ENCODE peak calls at places on chromosomes 3 and 15, in six cellular contexts. W is foreskin fibroblast; D is naive thymus-derived CD4-positive, alpha-beta T cell; I is cardiac fibroblast; Z is astrocyte of the spinal cord; U is bronchial epithelial cell. B is an unnamed sample.

GRCh38 chr3:151283907-151284461 is 5.6 kb upstream of the P2RY14 start:
- DNase-seq in Z (peak), D (no peak), W (peak), I (peak), U (peak), B (peak)

GRCh38 chr3:197408177-197408957 is 110.0 kb upstream of the DLG1 start:
- DNase-seq in Z (peak), D (no peak), W (no peak), U (peak), I (peak), B (no peak)

GRCh38 chr3:96958856-96959255 is 144.5 kb downstream of the EPHA6 start:
- DNase-seq in I (no peak), U (no peak), D (no peak), Z (no peak), W (no peak), B (no peak)

GRCh38 chr15:52102468-52102867 is 10.1 kb downstream of the BCL2L10 start:
- DNase-seq in D (no peak), U (peak), Z (peak), I (peak), W (peak), B (peak)

GRCh38 chr3:126438186-126438585 is 37.5 kb downstream of the ZXDC start:
- DNase-seq in W (no peak), Z (no peak), I (no peak), U (no peak), D (no peak), B (no peak)

GRCh38 chr15:40825661-40826088 is 2.8 kb downstream of the PPP1R14D start:
- DNase-seq in D (no peak), U (peak), W (peak), Z (peak), I (no peak), B (no peak)

GRCh38 chr3:12557472-12558105 is 702 bp downstream of the MKRN2 start:
- DNase-seq in Z (peak), U (peak), I (peak), W (no peak), D (no peak), B (peak)

GRCh38 chr3:179973931-179974361 is 62.8 kb downstream of the PEX5L start:
- DNase-seq in Z (no peak), D (no peak), I (no peak), U (no peak), W (no peak), B (no peak)

GRCh38 chr15:75923756-75924155 is 20.1 kb downstream of the FBXO22 start:
- DNase-seq in D (no peak), Z (no peak), I (no peak), U (no peak), W (no peak), B (no peak)

GRCh38 chr3:148815736-148816135 is 11.9 kb upstream of the CPB1 start:
- DNase-seq in D (no peak), U (no peak), W (no peak), Z (no peak), I (no peak), B (no peak)

GRCh38 chr3:58630081-58630709 is 36.4 kb downstream of the FAM3D start:
- DNase-seq in I (peak), W (peak), D (peak), Z (peak), U (peak), B (peak)

GRCh38 chr3:54341811-54342210 is 219.5 kb downstream of the CACNA2D3 start:
- DNase-seq in W (no peak), I (no peak), U (no peak), D (no peak), Z (no peak), B (no peak)

GRCh38 chr3:100079328-100079727 is 35.0 kb downstream of the FILIP1L start:
- DNase-seq in U (no peak), I (no peak), D (no peak), W (no peak), Z (no peak), B (no peak)

GRCh38 chr15:60509470-60509869 is 30.5 kb upstream of the ICE2 start:
- DNase-seq in I (no peak), W (no peak), D (no peak), Z (no peak), U (peak), B (no peak)

GRCh38 chr15:98870788-98871187 is 136.8 kb downstream of the PGPEP1L start:
- DNase-seq in U (no peak), I (no peak), D (no peak), W (no peak), Z (no peak), B (no peak)

GRCh38 chr15:82648257-82649103 is 1.3 kb upstream of the CPEB1 start:
- DNase-seq in U (no peak), Z (no peak), I (peak), W (peak), D (no peak), B (no peak)

GRCh38 chr15:70835415-70835814 is 18.5 kb downstream of the LARP6 start:
- DNase-seq in U (no peak), D (no peak), I (no peak), W (no peak), Z (no peak), B (peak)

GRCh38 chr3:156605686-156606605 is 51.0 kb upstream of the SSR3 start:
- DNase-seq in D (no peak), W (peak), I (peak), U (peak), Z (peak), B (peak)

GRCh38 chr3:184338538-184338945 is 1.1 kb downstream of the FAM131A start:
- DNase-seq in Z (peak), D (no peak), U (peak), W (peak), I (peak), B (peak)

GRCh38 chr15:40234783-40235182 is 4.1 kb upstream of the PAK6 start:
- DNase-seq in D (no peak), W (no peak), I (no peak), Z (no peak), U (peak), B (no peak)

GRCh38 chr15:67086650-67086941 is 21.2 kb downstream of the SMAD3 start:
- DNase-seq in U (no peak), W (no peak), Z (no peak), I (no peak), D (no peak), B (no peak)
- H3K4me3 ChIP-seq in U (no peak), W (no peak), Z (no peak), I (no peak), D (no peak), B (no peak)

GRCh38 chr3:39435006-39435748 is 28.7 kb downstream of the RPSA start:
- DNase-seq in U (no peak), W (no peak), Z (no peak), I (no peak), D (no peak), B (no peak)
- H3K4me3 ChIP-seq in U (no peak), W (no peak), Z (no peak), I (no peak), D (no peak), B (no peak)

GRCh38 chr3:188003188-188004171 is 150.5 kb upstream of the LPP start:
- DNase-seq in D (no peak), Z (no peak), U (no peak), W (no peak), I (no peak), B (no peak)
- H3K4me3 ChIP-seq in D (no peak), Z (no peak), U (no peak), W (no peak), I (no peak), B (no peak)

DNA sequence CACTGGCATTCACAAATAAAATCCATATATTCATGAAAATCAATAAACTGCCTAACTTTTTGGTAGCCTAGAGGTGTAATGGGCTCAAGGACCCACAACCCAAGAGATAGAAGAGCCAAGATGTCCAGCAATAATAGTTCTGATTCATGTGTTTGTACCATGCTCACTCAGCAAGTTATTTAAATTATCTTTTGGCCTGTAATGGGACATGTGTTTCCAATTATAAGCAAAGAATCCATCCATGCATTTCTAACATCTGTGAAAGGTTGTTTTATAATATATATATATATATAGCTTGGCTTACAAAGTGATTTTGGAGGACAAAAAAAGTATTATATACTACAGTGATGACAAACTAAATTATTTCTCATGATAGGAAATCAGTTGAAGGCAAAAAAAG is 29.7 kb upstream of the SHC4 start:
- DNase-seq in I (no peak), U (no peak), D (no peak), W (no peak), Z (no peak), B (peak)
- H3K4me3 ChIP-seq in I (no peak), U (no peak), D (no peak), W (no peak), Z (no peak), B (no peak)

GRCh38 chr3:65858749-65859148 is 180.0 kb downstream of the MAGI1 start:
- DNase-seq in Z (no peak), D (no peak), U (no peak), I (no peak), W (no peak), B (no peak)

GRCh38 chr3:65857327-65857726 is 181.4 kb downstream of the MAGI1 start:
- DNase-seq in U (no peak), W (no peak), D (no peak), Z (no peak), I (no peak), B (no peak)

GRCh38 chr3:65855370-65856100 is 183.2 kb downstream of the MAGI1 start:
- DNase-seq in Z (no peak), I (peak), U (peak), W (peak), D (no peak), B (peak)

GRCh38 chr3:65854606-65855304 is 184.0 kb downstream of the MAGI1 start:
- DNase-seq in Z (no peak), D (no peak), U (peak), W (no peak), I (no peak), B (peak)

DNA sequence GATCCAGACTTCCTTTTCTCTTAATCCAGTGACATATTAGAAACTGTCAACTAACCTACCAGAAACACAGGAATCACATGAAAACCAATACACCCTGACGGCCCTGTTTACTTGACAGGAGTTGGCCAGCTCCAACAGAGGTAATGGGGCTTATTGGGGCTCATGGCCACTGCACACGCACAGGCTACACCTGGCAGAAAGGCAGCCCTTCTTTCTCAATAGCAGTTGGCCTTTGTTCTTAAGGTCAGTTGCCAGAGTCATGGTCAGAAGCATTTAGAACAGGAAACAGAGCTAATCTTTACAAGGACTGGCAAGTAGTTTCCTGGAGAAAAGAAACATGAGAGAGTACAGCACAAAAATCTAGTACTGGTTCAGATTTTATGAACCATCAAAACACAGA is 181.8 kb downstream of the MAGI1 start:
- DNase-seq in W (no peak), U (no peak), I (peak), Z (no peak), D (no peak), B (no peak)
- H3K4me3 ChIP-seq in W (no peak), U (no peak), I (no peak), Z (no peak), D (no peak), B (no peak)

B was measured in fibroblast of mammary gland.